ENCODE peak calls at places on chromosomes 12 and 14, in ten cellular contexts. W is endothelial cell of umbilical vein, T is H1, X is IMR-90, J is gastrocnemius medialis, D is heart left ventricle, P is adrenal gland, L is breast epithelium, H is esophagus muscularis mucosa, F is uterus. R is an unnamed sample. For H3K36me3, the result is how much of the 10 kb centered on the place peaks cover.

GRCh38 chr14:35368583-35368982 is 36.0 kb downstream of the NFKBIA start:
- DNase-seq in W (no peak), T (no peak), X (no peak), J (no peak), D (no peak), P (no peak), L (no peak), H (no peak), F (no peak), R (no peak)

GRCh38 chr12:106133136-106134087 is 5.3 kb downstream of the NUAK1 start:
- DNase-seq in W (no peak), T (no peak), X (peak), J (no peak), D (no peak), P (no peak), L (no peak), H (no peak), F (no peak), R (no peak)

GRCh38 chr12:4112290-4112689 is 161.3 kb upstream of the CCND2 start:
- DNase-seq in W (no peak), T (peak), X (no peak), J (no peak), D (no peak), P (no peak), L (no peak), H (no peak), F (no peak), R (no peak)

GRCh38 chr14:76591270-76591669 is 170.0 kb upstream of the VASH1 start:
- DNase-seq in W (no peak), T (no peak), X (no peak), J (no peak), D (no peak), P (no peak), L (no peak), H (no peak), F (no peak), R (no peak)

GRCh38 chr12:49010092-49010668 is 8.4 kb downstream of the PRKAG1 start:
- DNase-seq in W (no peak), T (no peak), X (peak), J (no peak), D (no peak), P (no peak), L (no peak), H (no peak), F (no peak), R (no peak)

GRCh38 chr14:72169521-72169920 is 237.3 kb downstream of the RGS6 start:
- DNase-seq in W (no peak), T (no peak), X (no peak), J (no peak), D (no peak), P (no peak), L (no peak), H (no peak), F (no peak), R (no peak)

GRCh38 chr14:95014036-95014435 is 143.3 kb downstream of the DICER1 start:
- DNase-seq in W (no peak), T (no peak), X (no peak), J (no peak), D (no peak), P (no peak), L (no peak), H (peak), F (no peak), R (no peak)

GRCh38 chr14:69848903-69849391 is 30.3 kb upstream of the SMOC1 start:
- DNase-seq in W (no peak), T (no peak), X (no peak), J (peak), D (no peak), P (no peak), L (no peak), H (no peak), F (no peak), R (no peak)

GRCh38 chr12:7961395-7962188 is 25.6 kb upstream of the SLC2A3 start:
- DNase-seq in W (no peak), T (no peak), X (peak), J (no peak), D (no peak), P (no peak), L (no peak), H (no peak), F (no peak), R (no peak)

DNA sequence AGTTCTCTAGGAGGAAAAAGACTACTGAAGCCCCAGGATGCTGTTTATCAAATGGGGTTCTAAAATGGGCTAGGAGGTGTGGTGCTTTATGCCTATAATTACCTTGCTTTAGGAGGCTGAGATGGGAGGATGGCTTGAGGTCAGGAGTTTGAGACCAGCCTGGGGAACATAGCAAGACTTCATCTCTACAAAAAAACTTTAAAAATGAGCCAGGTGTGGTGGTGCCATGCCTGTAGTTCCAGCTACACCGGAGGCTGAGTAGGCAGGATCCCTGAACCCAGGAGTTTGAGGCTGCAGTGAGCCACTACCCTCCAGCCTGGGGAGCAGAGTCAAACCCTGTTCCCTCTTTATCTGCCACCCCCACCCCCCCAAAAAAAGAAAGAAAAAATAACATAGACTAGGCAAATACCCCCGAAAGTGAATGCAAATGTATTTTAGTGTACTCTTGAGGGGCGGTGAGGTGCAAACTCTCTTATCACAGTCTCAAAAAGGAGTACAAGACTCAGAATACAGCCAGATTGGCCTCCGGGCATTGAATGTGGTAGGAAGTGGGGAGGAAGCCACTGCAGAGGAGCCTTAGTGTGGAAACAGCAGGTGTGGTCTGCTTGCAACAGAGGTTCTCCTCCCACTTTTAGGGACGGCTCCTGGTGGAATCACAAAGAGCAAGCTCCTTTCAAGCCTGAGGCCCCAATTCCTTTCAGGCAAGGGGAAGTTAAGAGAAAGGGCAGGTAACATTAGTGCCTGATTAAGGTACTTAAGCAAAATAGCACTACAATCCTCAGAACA is 23.5 kb upstream of the SLC2A3 start:
- DNase-seq in W (peak), T (no peak), X (no peak), J (no peak), D (no peak), P (no peak), L (no peak), H (no peak), F (no peak), R (no peak)
- H3K27ac ChIP-seq in W (peak), T (peak), X (no peak), J (peak), D (no peak), P (no peak), L (no peak), H (no peak), F (no peak), R (peak)

DNA sequence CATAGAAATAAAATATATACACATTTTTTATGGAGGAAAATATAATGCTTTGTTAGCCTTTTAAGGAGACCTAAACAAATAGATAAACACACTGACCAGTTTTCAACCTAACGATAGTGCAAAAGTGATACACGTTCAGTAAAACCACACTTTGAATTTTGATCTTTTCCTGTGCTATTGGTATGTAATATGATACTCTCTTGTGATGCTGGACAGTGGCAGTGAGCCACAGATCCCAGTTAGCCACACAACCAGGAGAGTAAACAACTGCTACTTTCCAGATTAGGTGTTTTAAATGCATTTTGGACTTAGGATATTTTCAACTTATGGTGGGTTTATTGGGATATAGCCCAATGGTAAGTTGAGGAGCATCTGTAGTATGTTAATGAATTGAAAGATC is 243.1 kb downstream of the ERC1 start:
- DNase-seq in W (peak), T (no peak), X (peak), J (no peak), D (no peak), P (peak), L (no peak), H (no peak), F (no peak), R (no peak)
- H3K36me3 ChIP-seq in W (under half), T (under half), X (under half), J (under half), D (under half), P (under half), L (under half), H (under half), F (under half), R (under half)

DNA sequence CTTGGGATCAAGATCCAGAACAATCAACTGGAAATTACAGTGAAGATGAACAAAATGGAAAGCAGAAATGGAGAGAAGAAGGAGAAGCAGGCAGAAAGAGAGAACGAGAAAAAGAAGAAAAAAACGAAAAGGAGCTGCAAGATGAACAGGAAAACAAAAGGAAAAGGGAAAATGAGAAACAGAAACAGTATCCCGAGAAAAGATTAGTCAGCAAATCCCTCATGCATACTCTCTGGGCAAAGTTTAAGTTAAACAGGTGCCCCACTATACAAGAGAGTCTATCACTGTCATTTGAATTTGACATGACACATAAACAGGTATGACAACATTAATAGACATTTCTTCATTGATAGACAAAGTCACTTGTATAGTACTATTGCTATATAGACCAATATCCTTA is 5.0 kb downstream of the NANOGNB start:
- DNase-seq in W (no peak), T (no peak), X (no peak), J (no peak), D (no peak), P (no peak), L (no peak), H (no peak), F (no peak), R (no peak)
- TF ChIP-seq POLR2A in W (no peak), T (no peak), X (no peak), J (no peak), D (no peak), P (no peak), L (no peak), H (no peak), F (no peak), R (no peak)

GRCh38 chr12:2307550-2307949 is 254.8 kb downstream of the CACNA1C start:
- DNase-seq in W (no peak), T (no peak), X (no peak), J (no peak), D (no peak), P (no peak), L (no peak), H (no peak), F (no peak), R (no peak)
- H3K27ac ChIP-seq in W (no peak), T (no peak), X (no peak), J (no peak), D (no peak), P (no peak), L (no peak), H (no peak), F (no peak), R (no peak)